ENCODE peak calls at places on chromosomes 11 and 22, in eight cellular contexts. F is CD8-positive, alpha-beta T cell; P is AG09309; C is spleen; E is left ventricle myocardium inferior; H is pancreas; O is body of pancreas; K is fibroblast of lung. T is an unnamed sample.

GRCh38 chr22:47192651-47193437 is 430.4 kb downstream of the TBC1D22A start:
- DNase-seq in K (no peak), P (no peak), E (no peak), O (peak; percentile 11), F (no peak), H (peak; percentile 69), C (peak; percentile 75), T (no peak)

GRCh38 chr11:9120659-9121350 is 29.4 kb upstream of the SCUBE2 start:
- DNase-seq in P (no peak), K (no peak), H (no peak), E (no peak), C (no peak), O (no peak), F (no peak), T (no peak)

GRCh38 chr11:101775033-101775432 is 139.8 kb upstream of the CEP126 start:
- DNase-seq in C (no peak), P (no peak), K (no peak), E (no peak), H (no peak), F (no peak), O (no peak), T (no peak)

GRCh38 chr11:120120805-120121335 is 17.0 kb downstream of the TRIM29 start:
- DNase-seq in C (no peak), H (no peak), P (no peak), O (no peak), K (no peak), E (no peak), F (no peak), T (no peak)

GRCh38 chr11:114317738-114318137 is 21.5 kb downstream of the NNMT start:
- DNase-seq in H (no peak), E (peak; percentile 39), F (no peak), O (no peak), K (peak; percentile 60), C (no peak), P (no peak), T (no peak)

GRCh38 chr22:27318516-27318915 is 483.0 kb downstream of the MN1 start:
- DNase-seq in K (peak; percentile 92), P (peak; percentile 87), E (peak; percentile 30), O (no peak), F (no peak), H (no peak), C (no peak), T (peak; percentile 63)

GRCh38 chr22:37049224-37049623 is 2.3 kb upstream of the KCTD17 start:
- DNase-seq in F (no peak), H (no peak), O (no peak), E (no peak), P (no peak), C (no peak), K (no peak), T (no peak)

GRCh38 chr22:20567993-20568417 is 60.6 kb downstream of the MED15 start:
- DNase-seq in E (peak; percentile 14), O (peak; percentile 16), C (peak; percentile 53), F (no peak), K (no peak), P (no peak), H (no peak), T (peak; percentile 15)

GRCh38 chr22:46025973-46026906 is 49.3 kb upstream of the WNT7B start:
- DNase-seq in O (peak; percentile 17), P (no peak), H (peak; percentile 58), F (no peak), K (no peak), E (peak; percentile 11), C (peak; percentile 63), T (no peak)

GRCh38 chr22:46027219-46028068 is 50.5 kb upstream of the WNT7B start:
- DNase-seq in C (peak; percentile 86), F (no peak), O (peak; percentile 86), P (no peak), H (peak; percentile 91), K (no peak), E (peak; percentile 74), T (no peak)

GRCh38 chr22:46025225-46025972 is 48.4 kb upstream of the WNT7B start:
- DNase-seq in E (peak; percentile 12), C (peak; percentile 23), K (no peak), F (no peak), P (no peak), O (peak; percentile 9), H (peak; percentile 21), T (no peak)

GRCh38 chr22:46028069-46028991 is 51.4 kb upstream of the WNT7B start:
- DNase-seq in C (peak; percentile 55), E (peak; percentile 16), K (no peak), F (no peak), P (no peak), O (peak; percentile 20), H (peak; percentile 58), T (no peak)

DNA sequence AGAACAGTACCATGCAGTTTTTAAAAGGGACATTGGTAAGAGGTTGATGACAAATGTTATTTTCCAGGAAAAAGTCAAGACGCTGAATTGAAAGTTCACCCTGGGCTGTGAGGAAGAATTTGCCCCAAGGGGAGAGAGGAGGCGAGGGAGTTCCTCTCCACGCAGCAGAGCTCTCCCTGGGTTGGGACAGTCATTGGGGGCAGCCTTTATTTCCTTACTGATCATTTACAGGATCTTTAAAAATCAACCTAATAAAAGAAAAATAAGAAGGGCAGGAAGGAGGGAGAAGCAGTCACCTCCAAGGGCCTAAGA is 49.9 kb upstream of the WNT7B start:
- DNase-seq in P (no peak), H (no peak), K (no peak), C (no peak), F (no peak), E (no peak), O (no peak), T (no peak)
- H3K4me3 ChIP-seq in P (no peak overlapping the region), H (peak overlapping the region; percentile 52), K (no peak overlapping the region), C (peak overlapping the region; percentile 22), F (no peak overlapping the region), E (peak overlapping the region; percentile 68), O (no peak overlapping the region), T (peak overlapping the region; percentile 28)

DNA sequence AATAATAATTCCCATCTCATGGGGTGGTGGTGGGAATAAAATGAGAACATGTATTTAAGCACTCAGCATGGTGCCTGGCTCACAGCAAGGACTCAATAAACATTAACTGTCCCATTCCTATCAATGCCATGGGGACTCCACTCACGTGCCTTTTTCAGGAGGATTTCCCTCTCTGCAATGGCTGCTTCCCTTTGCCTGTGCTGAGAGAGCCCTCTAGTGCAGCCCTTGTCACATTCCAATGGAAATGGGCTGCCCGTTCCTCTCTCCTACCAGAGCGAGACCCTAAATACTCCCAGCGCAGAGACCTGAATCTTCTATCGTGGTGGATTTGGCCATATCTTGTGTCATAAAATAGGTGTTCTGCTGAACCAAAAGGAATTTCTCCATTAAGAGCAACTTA is 621.5 kb upstream of the B3GAT1 start:
- DNase-seq in K (peak; percentile 0), H (no peak), C (no peak), P (no peak), F (no peak), O (no peak), E (no peak), T (no peak)
- TF ChIP-seq CTCF in K (peak; percentile 7), H (no peak), C (no peak), P (no peak), F (no peak), O (no peak), E (peak; percentile 58), T (no peak)

GRCh38 chr22:41952713-41953112 is 763 bp downstream of the SMIM45 start:
- DNase-seq in C (no peak), K (no peak), E (no peak), F (no peak), H (peak; percentile 19), O (no peak), P (no peak), T (no peak)

GRCh38 chr22:41963453-41964105 is 5.7 kb upstream of the SEPTIN3 start:
- DNase-seq in F (no peak), H (no peak), K (peak; percentile 60), O (no peak), C (no peak), E (no peak), P (peak; percentile 21), T (peak; percentile 73)

DNA sequence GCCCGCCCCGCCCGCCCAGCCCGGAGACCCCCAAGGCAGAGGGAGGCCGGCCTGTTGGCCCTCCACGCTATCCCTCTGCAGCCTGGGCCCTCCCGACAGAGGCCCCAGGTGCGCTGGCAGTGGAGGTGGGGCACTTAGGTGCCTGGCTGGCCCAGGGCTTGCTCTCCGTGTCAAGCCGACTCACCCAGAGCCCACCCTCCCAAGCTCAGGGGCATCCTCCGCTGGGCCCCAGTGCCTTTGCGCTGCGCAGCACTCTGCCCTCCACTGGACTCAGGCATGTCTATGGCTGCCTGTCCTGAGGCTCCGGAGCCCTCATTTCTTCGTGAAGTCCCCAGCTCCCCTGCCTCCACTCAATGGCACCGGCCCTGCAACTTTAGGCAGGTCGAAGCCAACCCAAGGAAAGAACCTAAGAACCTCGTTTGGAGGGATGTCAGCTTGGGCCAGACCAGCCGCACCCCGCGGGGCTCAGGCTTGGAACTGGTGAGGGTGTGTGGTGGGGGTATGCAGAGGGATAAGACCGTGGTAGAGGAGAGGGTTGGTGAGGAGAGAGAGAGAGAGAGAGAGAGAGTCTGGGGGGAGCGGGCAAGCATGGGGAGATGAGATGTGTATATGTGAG is 6.1 kb downstream of the SMIM45 start:
- DNase-seq in K (no peak), O (no peak), E (no peak), H (peak; percentile 51), C (no peak), F (no peak), P (no peak), T (no peak)
- H3K4me3 ChIP-seq in K (no peak overlapping the region), O (no peak overlapping the region), E (peak overlapping the region; percentile 46), H (peak overlapping the region; percentile 34), C (peak overlapping the region; percentile 7), F (no peak overlapping the region), P (no peak overlapping the region), T (no peak overlapping the region)

GRCh38 chr11:124402326-124402922 is 3.6 kb upstream of the OR8B3 start:
- DNase-seq in E (peak; percentile 16), O (peak; percentile 53), H (no peak), K (peak; percentile 77), F (no peak), P (peak; percentile 43), C (no peak), T (peak; percentile 48)
- TF ChIP-seq CTCF in E (peak; percentile 67), O (peak; percentile 34), H (peak; percentile 24), K (peak; percentile 86), F (peak; percentile 46), P (peak; percentile 73), C (peak; percentile 75), T (peak; percentile 83)

GRCh38 chr11:103274025-103274424 is 164.8 kb downstream of the DYNC2H1 start:
- DNase-seq in H (no peak), O (no peak), E (no peak), C (no peak), F (no peak), P (no peak), K (no peak), T (no peak)
- H3K4me3 ChIP-seq in H (no peak overlapping the region), O (no peak overlapping the region), E (no peak overlapping the region), C (no peak overlapping the region), F (no peak overlapping the region), P (no peak overlapping the region), K (no peak overlapping the region), T (no peak overlapping the region)

GRCh38 chr11:130371004-130371590 is 56.4 kb upstream of the ZBTB44 start:
- DNase-seq in C (no peak), P (no peak), F (no peak), K (no peak), H (no peak), O (no peak), E (no peak), T (no peak)
- TF ChIP-seq CTCF in C (no peak), P (no peak), F (no peak), K (no peak), H (no peak), O (peak; percentile 20), E (no peak), T (peak; percentile 22)

DNA sequence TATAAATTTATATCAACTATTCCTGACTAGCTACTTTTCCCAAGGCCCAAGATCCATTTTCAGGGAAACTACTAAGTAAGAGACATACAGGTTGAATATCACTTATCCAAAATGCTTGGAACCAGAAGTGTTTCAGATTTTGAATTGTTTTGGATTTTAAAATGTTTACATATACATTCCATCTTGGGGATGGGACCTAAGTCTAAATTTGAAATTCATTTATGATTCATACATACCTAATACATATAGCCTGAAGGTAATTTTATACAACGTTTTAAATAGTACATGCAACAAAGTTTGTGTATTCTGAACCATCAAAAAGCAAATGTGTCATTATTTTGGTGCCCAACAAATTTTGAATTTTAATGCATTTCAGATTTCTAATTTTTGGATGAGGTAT is 73.5 kb downstream of the CWF19L2 start:
- DNase-seq in H (no peak), P (no peak), O (no peak), K (no peak), F (no peak), E (no peak), C (no peak), T (no peak)
- H3K4me3 ChIP-seq in H (no peak overlapping the region), P (no peak overlapping the region), O (no peak overlapping the region), K (no peak overlapping the region), F (no peak overlapping the region), E (no peak overlapping the region), C (no peak overlapping the region), T (no peak overlapping the region)